ENCODE peak calls at places on chromosome 12, in nine cellular contexts. F is astrocyte of the spinal cord, A is foreskin fibroblast, U is BJ, R is thoracic aorta, M is heart left ventricle, E is astrocyte, C is fibroblast of pulmonary artery, Q is IMR-90. B is an unnamed sample.

GRCh38 chr12:32437095-32437515 is 37.7 kb downstream of the FGD4 start:
- DNase-seq in F (peak), A (peak), U (peak), R (no peak), M (no peak), E (peak), C (peak), Q (peak), B (peak)

GRCh38 chr12:107318804-107319535 is 225.6 kb upstream of the CRY1 start:
- DNase-seq in F (peak), A (no peak), U (no peak), R (no peak), M (no peak), E (peak), C (peak), Q (peak), B (no peak)

GRCh38 chr12:119687344-119687865 is 19.5 kb downstream of the PRKAB1 start:
- DNase-seq in F (no peak), A (no peak), U (no peak), R (no peak), M (no peak), E (no peak), C (no peak), Q (no peak), B (no peak)

GRCh38 chr12:130872179-130873096 is 572 bp downstream of the RAN start:
- DNase-seq in F (peak), A (no peak), U (no peak), R (no peak), M (peak), E (peak), C (peak), Q (no peak), B (no peak)

GRCh38 chr12:94851396-94852025 is 152.0 kb downstream of the NDUFA12 start:
- DNase-seq in F (no peak), A (no peak), U (no peak), R (no peak), M (no peak), E (no peak), C (no peak), Q (no peak), B (no peak)

GRCh38 chr12:106870116-106870515 is 85.6 kb upstream of the TMEM263 start:
- DNase-seq in F (no peak), A (no peak), U (no peak), R (no peak), M (no peak), E (no peak), C (no peak), Q (no peak), B (no peak)

GRCh38 chr12:132312516-132312915 is 16.9 kb downstream of the GALNT9 start:
- DNase-seq in F (no peak), A (no peak), U (no peak), R (no peak), M (no peak), E (no peak), C (no peak), Q (no peak), B (no peak)

GRCh38 chr12:66137937-66138336 is 7.4 kb upstream of the LLPH start:
- DNase-seq in F (no peak), A (no peak), U (no peak), R (no peak), M (no peak), E (no peak), C (no peak), Q (no peak), B (no peak)

GRCh38 chr12:26100966-26101744 is 23.7 kb downstream of the BHLHE41 start:
- DNase-seq in F (no peak), A (no peak), U (no peak), R (no peak), M (no peak), E (no peak), C (no peak), Q (no peak), B (no peak)

GRCh38 chr12:109467978-109468676 is 9.0 kb downstream of the KCTD10 start:
- DNase-seq in F (no peak), A (no peak), U (no peak), R (no peak), M (no peak), E (no peak), C (no peak), Q (no peak), B (no peak)

GRCh38 chr12:90253674-90254181 is 545.1 kb upstream of the ATP2B1 start:
- DNase-seq in F (peak), A (peak), U (peak), R (peak), M (peak), E (peak), C (peak), Q (peak), B (peak)

GRCh38 chr12:29131539-29131938 is 17.5 kb upstream of the FAR2 start:
- DNase-seq in F (peak), A (peak), U (no peak), R (no peak), M (no peak), E (no peak), C (peak), Q (peak), B (no peak)

GRCh38 chr12:10697872-10698271 is 24.0 kb upstream of the STYK1 start:
- DNase-seq in F (no peak), A (no peak), U (no peak), R (no peak), M (no peak), E (no peak), C (no peak), Q (no peak), B (no peak)

GRCh38 chr12:1594045-1594294 is 411 bp downstream of the FBXL14 start:
- DNase-seq in F (peak), A (peak), U (no peak), R (no peak), M (peak), E (no peak), C (no peak), Q (no peak), B (no peak)

GRCh38 chr12:33724867-33725266 is 285.2 kb upstream of the SYT10 start:
- DNase-seq in F (no peak), A (no peak), U (no peak), R (no peak), M (no peak), E (no peak), C (no peak), Q (no peak), B (no peak)

GRCh38 chr12:47216150-47216677 is 136.5 kb upstream of the AMIGO2 start:
- DNase-seq in F (no peak), A (no peak), U (no peak), R (no peak), M (no peak), E (no peak), C (no peak), Q (no peak), B (no peak)

GRCh38 chr12:100908501-100908900 is 113.9 kb downstream of the ANO4 start:
- DNase-seq in F (peak), A (peak), U (peak), R (no peak), M (no peak), E (peak), C (peak), Q (peak), B (peak)

GRCh38 chr12:27940756-27941402 is 31.7 kb downstream of the PTHLH start:
- DNase-seq in F (peak), A (peak), U (no peak), R (peak), M (peak), E (peak), C (peak), Q (peak), B (peak)

GRCh38 chr12:88638388-88638787 is 58.1 kb upstream of the KITLG start:
- DNase-seq in F (no peak), A (no peak), U (no peak), R (no peak), M (no peak), E (no peak), C (peak), Q (peak), B (no peak)

GRCh38 chr12:55996715-55997534 is at the start of gene SUOX:
- DNase-seq in F (peak), A (peak), U (peak), R (peak), M (peak), E (peak), C (peak), Q (peak), B (peak)

GRCh38 chr12:114799574-114800487 is 115.9 kb upstream of the TBX3 start:
- DNase-seq in F (no peak), A (peak), U (peak), R (no peak), M (peak), E (no peak), C (no peak), Q (peak), B (no peak)

GRCh38 chr12:104768033-104768432 is 190.1 kb downstream of the SLC41A2 start:
- DNase-seq in F (no peak), A (no peak), U (no peak), R (no peak), M (no peak), E (no peak), C (no peak), Q (no peak), B (no peak)

GRCh38 chr12:72271401-72271740 is 799 bp upstream of the TRHDE start:
- DNase-seq in F (peak), A (no peak), U (no peak), R (no peak), M (no peak), E (no peak), C (no peak), Q (peak), B (no peak)

GRCh38 chr12:46373303-46374182 is 970 bp upstream of the SLC38A2 start:
- DNase-seq in F (peak), A (no peak), U (no peak), R (no peak), M (peak), E (no peak), C (peak), Q (peak), B (no peak)

GRCh38 chr12:107931761-107932160 is 157.3 kb downstream of the ASCL4 start:
- DNase-seq in F (no peak), A (no peak), U (no peak), R (no peak), M (no peak), E (no peak), C (no peak), Q (no peak), B (no peak)

GRCh38 chr12:572532-572899 is 90.7 kb downstream of the NINJ2 start:
- DNase-seq in F (no peak), A (no peak), U (no peak), R (no peak), M (no peak), E (no peak), C (peak), Q (peak), B (no peak)

GRCh38 chr12:52235822-52236291 is 2.8 kb downstream of the KRT7 start:
- DNase-seq in F (no peak), A (no peak), U (no peak), R (no peak), M (no peak), E (no peak), C (no peak), Q (no peak), B (no peak)

DNA sequence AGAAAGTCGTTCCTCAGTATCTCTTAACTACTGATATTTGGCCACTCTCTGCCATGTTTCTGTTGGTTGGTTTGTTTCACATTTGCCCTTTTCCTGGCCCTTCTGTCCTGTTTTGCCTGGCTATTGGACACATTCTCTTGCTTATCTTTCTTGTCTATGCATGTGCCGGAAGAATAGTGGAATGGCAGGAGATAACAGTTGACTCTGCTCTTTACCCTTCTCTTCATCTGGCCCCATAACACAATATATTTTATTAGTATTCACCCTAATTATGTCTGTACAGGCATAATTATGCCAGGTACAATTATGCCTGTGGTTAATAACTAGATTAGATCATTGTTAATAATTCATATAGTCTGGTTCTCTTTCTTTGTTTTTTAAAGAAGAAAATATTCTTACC is 243.5 kb upstream of the LMO3 start:
- DNase-seq in F (no peak), A (no peak), U (no peak), R (no peak), M (no peak), E (no peak), C (no peak), Q (no peak), B (no peak)
- H3K4me3 ChIP-seq in F (no peak), A (no peak), U (no peak), R (no peak), M (no peak), E (no peak), C (no peak), Q (no peak), B (no peak)

GRCh38 chr12:65106948-65107347 is 14.2 kb downstream of the WIF1 start:
- DNase-seq in F (peak), A (peak), U (no peak), R (no peak), M (no peak), E (no peak), C (peak), Q (peak), B (no peak)
- TF ChIP-seq CTCF in F (peak), A (peak), U (peak), R (no peak), M (peak), E (peak), C (peak), Q (peak), B (peak)

GRCh38 chr12:6535960-6536847 is 1.9 kb downstream of the GAPDH start:
- DNase-seq in F (no peak), A (no peak), U (no peak), R (no peak), M (no peak), E (no peak), C (no peak), Q (no peak), B (no peak)

GRCh38 chr12:6534914-6535696 is 788 bp downstream of the GAPDH start:
- DNase-seq in F (peak), A (peak), U (no peak), R (no peak), M (peak), E (peak), C (peak), Q (peak), B (no peak)

GRCh38 chr12:6538420-6539275 is 4.3 kb downstream of the GAPDH start:
- DNase-seq in F (no peak), A (peak), U (no peak), R (no peak), M (no peak), E (peak), C (no peak), Q (peak), B (no peak)

GRCh38 chr12:6535697-6535946 is 1.3 kb downstream of the GAPDH start:
- DNase-seq in F (no peak), A (no peak), U (no peak), R (no peak), M (no peak), E (no peak), C (no peak), Q (no peak), B (no peak)

GRCh38 chr12:6536894-6537579 is 2.7 kb downstream of the GAPDH start:
- DNase-seq in F (no peak), A (peak), U (no peak), R (no peak), M (no peak), E (no peak), C (no peak), Q (no peak), B (no peak)
- H3K4me3 ChIP-seq in F (peak), A (peak), U (peak), R (peak), M (no peak), E (peak), C (peak), Q (peak), B (peak)

GRCh38 chr12:77925536-77926108 is 94.9 kb downstream of the NAV3 start:
- DNase-seq in F (peak), A (peak), U (peak), R (peak), M (peak), E (peak), C (peak), Q (peak), B (peak)
- TF ChIP-seq CTCF in F (peak), A (peak), U (peak), R (peak), M (peak), E (peak), C (peak), Q (peak), B (peak)

GRCh38 chr12:50925920-50926319 is 26.4 kb upstream of the HIGD1C start:
- DNase-seq in F (no peak), A (no peak), U (no peak), R (no peak), M (no peak), E (no peak), C (no peak), Q (no peak), B (no peak)
- H3K4me3 ChIP-seq in F (peak), A (peak), U (no peak), R (peak), M (peak), E (no peak), C (peak), Q (no peak), B (no peak)

DNA sequence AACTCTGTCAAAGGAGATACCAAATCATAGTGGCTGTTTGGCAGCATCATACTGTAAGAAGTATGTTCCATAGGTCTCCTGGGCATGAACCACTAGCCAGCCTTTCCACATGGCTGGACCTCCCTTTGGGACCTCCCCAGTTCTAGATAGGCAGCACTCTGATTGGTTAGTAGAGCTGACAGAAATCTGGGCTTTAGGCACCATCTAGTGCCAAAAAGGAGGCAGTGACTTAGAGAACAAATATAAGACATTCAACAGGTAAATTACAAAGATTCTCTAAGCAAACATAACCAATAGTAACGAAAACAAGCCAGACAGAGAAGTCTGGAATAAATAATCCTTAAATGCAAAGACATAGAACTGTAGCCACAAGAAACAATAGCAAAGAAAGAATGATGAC is 148.0 kb upstream of the PDE3A start:
- DNase-seq in F (peak), A (peak), U (no peak), R (no peak), M (no peak), E (peak), C (peak), Q (peak), B (no peak)
- TF ChIP-seq CTCF in F (peak), A (no peak), U (peak), R (no peak), M (peak), E (peak), C (peak), Q (peak), B (peak)

GRCh38 chr12:113246478-113247122 is 25.3 kb downstream of the TPCN1 start:
- DNase-seq in F (no peak), A (no peak), U (no peak), R (no peak), M (no peak), E (no peak), C (no peak), Q (peak), B (no peak)
- H3K4me3 ChIP-seq in F (no peak), A (no peak), U (no peak), R (peak), M (peak), E (no peak), C (no peak), Q (no peak), B (no peak)

GRCh38 chr12:6288235-6288634 is 22.2 kb upstream of the PLEKHG6 start:
- DNase-seq in F (peak), A (peak), U (no peak), R (no peak), M (no peak), E (peak), C (peak), Q (peak), B (no peak)
- TF ChIP-seq CTCF in F (no peak), A (no peak), U (no peak), R (no peak), M (no peak), E (no peak), C (no peak), Q (peak), B (no peak)

DNA sequence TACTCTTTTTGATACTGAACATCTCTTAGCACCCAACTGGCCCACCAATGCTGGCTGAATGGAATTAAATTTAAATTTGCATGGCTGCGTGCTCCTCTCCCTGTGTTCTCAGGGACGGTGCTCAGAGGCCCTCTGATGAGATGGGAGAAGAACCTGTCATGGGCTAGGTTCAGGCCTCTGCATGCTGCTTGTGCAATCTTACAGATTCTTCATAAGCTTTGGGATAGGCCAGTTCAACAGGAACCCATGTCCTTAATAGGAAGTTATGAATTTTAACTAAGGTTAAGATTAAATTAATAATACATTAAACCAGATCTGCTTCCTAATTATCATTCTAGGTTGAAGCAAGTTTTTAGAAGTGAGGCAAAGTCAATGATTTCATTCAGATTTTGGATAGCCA is 119.7 kb upstream of the LRIG3 start:
- DNase-seq in F (no peak), A (no peak), U (no peak), R (no peak), M (no peak), E (peak), C (no peak), Q (peak), B (no peak)
- H3K4me3 ChIP-seq in F (no peak), A (no peak), U (no peak), R (no peak), M (no peak), E (no peak), C (no peak), Q (no peak), B (no peak)